ENCODE peak calls at places on chromosomes 2 and 18, in ten cellular contexts. One of them, this sample, is unnamed.

GRCh38 chr2:30979822-30980245 is 158.4 kb downstream of the GALNT14 start:
- DNase-seq in CD8-positive, alpha-beta memory T cell: no peak
- DNase-seq in body of pancreas: no peak
- DNase-seq in right atrium auricular region: no peak
- DNase-seq in ovary: peak; percentile 58
- DNase-seq in neuronal stem cell: no peak
- DNase-seq in PC-9: peak; percentile 85
- DNase-seq in tibial artery: peak; percentile 56
- DNase-seq in left ventricle myocardium inferior: peak; percentile 20
- DNase-seq in Panc1: no peak
- DNase-seq in this sample: peak; percentile 33

GRCh38 chr2:209834767-209835166 is 63.1 kb downstream of the UNC80 start:
- DNase-seq in CD8-positive, alpha-beta memory T cell: no peak
- DNase-seq in body of pancreas: no peak
- DNase-seq in right atrium auricular region: no peak
- DNase-seq in ovary: no peak
- DNase-seq in neuronal stem cell: no peak
- DNase-seq in PC-9: no peak
- DNase-seq in tibial artery: no peak
- DNase-seq in left ventricle myocardium inferior: no peak
- DNase-seq in Panc1: no peak
- DNase-seq in this sample: no peak

GRCh38 chr2:188324067-188324466 is 32.4 kb downstream of the GULP1 start:
- DNase-seq in CD8-positive, alpha-beta memory T cell: no peak
- DNase-seq in body of pancreas: no peak
- DNase-seq in right atrium auricular region: no peak
- DNase-seq in ovary: no peak
- DNase-seq in neuronal stem cell: no peak
- DNase-seq in PC-9: no peak
- DNase-seq in tibial artery: no peak
- DNase-seq in left ventricle myocardium inferior: no peak
- DNase-seq in Panc1: no peak
- DNase-seq in this sample: no peak

GRCh38 chr2:219293736-219294201 is 14.6 kb downstream of the DNAJB2 start:
- DNase-seq in CD8-positive, alpha-beta memory T cell: no peak
- DNase-seq in body of pancreas: no peak
- DNase-seq in right atrium auricular region: no peak
- DNase-seq in ovary: no peak
- DNase-seq in neuronal stem cell: no peak
- DNase-seq in PC-9: no peak
- DNase-seq in tibial artery: no peak
- DNase-seq in left ventricle myocardium inferior: no peak
- DNase-seq in Panc1: no peak
- DNase-seq in this sample: no peak

GRCh38 chr2:2528801-2529200 is 197.7 kb upstream of the MYT1L start:
- DNase-seq in CD8-positive, alpha-beta memory T cell: no peak
- DNase-seq in body of pancreas: no peak
- DNase-seq in right atrium auricular region: no peak
- DNase-seq in ovary: no peak
- DNase-seq in neuronal stem cell: no peak
- DNase-seq in PC-9: no peak
- DNase-seq in tibial artery: no peak
- DNase-seq in left ventricle myocardium inferior: no peak
- DNase-seq in Panc1: no peak
- DNase-seq in this sample: no peak

GRCh38 chr2:202149155-202149762 is 76.2 kb downstream of the KIAA2012 start:
- DNase-seq in CD8-positive, alpha-beta memory T cell: no peak
- DNase-seq in body of pancreas: no peak
- DNase-seq in right atrium auricular region: peak; percentile 62
- DNase-seq in ovary: peak; percentile 81
- DNase-seq in neuronal stem cell: peak; percentile 80
- DNase-seq in PC-9: no peak
- DNase-seq in tibial artery: peak; percentile 56
- DNase-seq in left ventricle myocardium inferior: peak; percentile 38
- DNase-seq in Panc1: no peak
- DNase-seq in this sample: peak; percentile 90

GRCh38 chr2:239555566-239555895 is 154.7 kb upstream of the HDAC4 start:
- DNase-seq in CD8-positive, alpha-beta memory T cell: no peak
- DNase-seq in body of pancreas: no peak
- DNase-seq in right atrium auricular region: no peak
- DNase-seq in ovary: no peak
- DNase-seq in neuronal stem cell: no peak
- DNase-seq in PC-9: no peak
- DNase-seq in tibial artery: no peak
- DNase-seq in left ventricle myocardium inferior: no peak
- DNase-seq in Panc1: no peak
- DNase-seq in this sample: no peak

GRCh38 chr2:12719400-12720104 is 2.8 kb downstream of the TRIB2 start:
- DNase-seq in CD8-positive, alpha-beta memory T cell: no peak
- DNase-seq in body of pancreas: no peak
- DNase-seq in right atrium auricular region: no peak
- DNase-seq in ovary: no peak
- DNase-seq in neuronal stem cell: no peak
- DNase-seq in PC-9: peak; percentile 82
- DNase-seq in tibial artery: no peak
- DNase-seq in left ventricle myocardium inferior: no peak
- DNase-seq in Panc1: no peak
- DNase-seq in this sample: peak; percentile 62

GRCh38 chr2:5322414-5322813 is 369.8 kb upstream of the SOX11 start:
- DNase-seq in CD8-positive, alpha-beta memory T cell: no peak
- DNase-seq in body of pancreas: no peak
- DNase-seq in right atrium auricular region: no peak
- DNase-seq in ovary: no peak
- DNase-seq in neuronal stem cell: no peak
- DNase-seq in PC-9: no peak
- DNase-seq in tibial artery: no peak
- DNase-seq in left ventricle myocardium inferior: no peak
- DNase-seq in Panc1: no peak
- DNase-seq in this sample: no peak

GRCh38 chr2:71907503-71907902 is 240.2 kb downstream of the CYP26B1 start:
- DNase-seq in CD8-positive, alpha-beta memory T cell: no peak
- DNase-seq in body of pancreas: no peak
- DNase-seq in right atrium auricular region: no peak
- DNase-seq in ovary: no peak
- DNase-seq in neuronal stem cell: no peak
- DNase-seq in PC-9: no peak
- DNase-seq in tibial artery: no peak
- DNase-seq in left ventricle myocardium inferior: no peak
- DNase-seq in Panc1: no peak
- DNase-seq in this sample: no peak

GRCh38 chr2:201404699-201405275 is 46.5 kb downstream of the TRAK2 start:
- DNase-seq in CD8-positive, alpha-beta memory T cell: no peak
- DNase-seq in body of pancreas: no peak
- DNase-seq in right atrium auricular region: no peak
- DNase-seq in ovary: no peak
- DNase-seq in neuronal stem cell: no peak
- DNase-seq in PC-9: no peak
- DNase-seq in tibial artery: no peak
- DNase-seq in left ventricle myocardium inferior: no peak
- DNase-seq in Panc1: no peak
- DNase-seq in this sample: no peak

GRCh38 chr2:237154050-237154638 is 68.5 kb downstream of the COPS8 start:
- DNase-seq in CD8-positive, alpha-beta memory T cell: peak; percentile 35
- DNase-seq in body of pancreas: peak; percentile 45
- DNase-seq in right atrium auricular region: no peak
- DNase-seq in ovary: no peak
- DNase-seq in neuronal stem cell: peak; percentile 47
- DNase-seq in PC-9: peak; percentile 52
- DNase-seq in tibial artery: no peak
- DNase-seq in left ventricle myocardium inferior: no peak
- DNase-seq in Panc1: no peak
- DNase-seq in this sample: peak; percentile 52

GRCh38 chr2:18603867-18604572 is 14.7 kb upstream of the NT5C1B start:
- DNase-seq in CD8-positive, alpha-beta memory T cell: no peak
- DNase-seq in body of pancreas: no peak
- DNase-seq in right atrium auricular region: no peak
- DNase-seq in ovary: no peak
- DNase-seq in neuronal stem cell: no peak
- DNase-seq in PC-9: no peak
- DNase-seq in tibial artery: no peak
- DNase-seq in left ventricle myocardium inferior: no peak
- DNase-seq in Panc1: no peak
- DNase-seq in this sample: no peak

DNA sequence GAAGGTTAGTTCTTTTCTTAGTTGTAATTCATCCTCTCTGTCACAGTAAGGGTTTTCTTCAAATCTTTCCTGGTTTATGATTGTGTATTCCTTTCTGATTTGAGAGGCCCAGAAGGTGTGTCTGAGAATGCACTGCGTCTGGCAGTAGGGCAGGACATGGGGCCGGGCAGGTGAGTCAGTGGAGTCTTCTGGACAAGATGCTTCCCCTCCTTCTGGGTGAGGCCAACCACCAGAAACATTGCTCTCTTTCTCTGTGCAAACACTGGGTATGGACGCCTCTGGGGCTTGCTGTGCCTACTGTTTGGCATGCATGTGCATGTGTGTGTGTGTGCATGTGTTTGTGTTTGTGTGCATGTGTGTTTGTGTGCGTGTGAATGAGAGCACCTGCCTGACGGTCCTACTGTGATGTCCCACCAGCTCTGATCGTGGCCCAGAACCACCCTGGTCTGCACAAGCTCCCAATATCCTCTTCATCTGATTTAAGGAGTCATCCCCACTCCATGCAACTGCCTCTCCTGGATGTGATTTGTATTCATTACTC is 93.2 kb upstream of the DLX2 start:
- DNase-seq in CD8-positive, alpha-beta memory T cell: no peak
- DNase-seq in body of pancreas: no peak
- DNase-seq in right atrium auricular region: no peak
- DNase-seq in ovary: no peak
- DNase-seq in neuronal stem cell: no peak
- DNase-seq in PC-9: peak; percentile 47
- DNase-seq in tibial artery: no peak
- DNase-seq in left ventricle myocardium inferior: no peak
- DNase-seq in Panc1: no peak
- DNase-seq in this sample: no peak
- H3K27me3 ChIP-seq in CD8-positive, alpha-beta memory T cell: no peaks in the 10 kb centered on the region
- H3K27me3 ChIP-seq in body of pancreas: no peaks in the 10 kb centered on the region
- H3K27me3 ChIP-seq in right atrium auricular region: no peaks in the 10 kb centered on the region
- H3K27me3 ChIP-seq in ovary: no peaks in the 10 kb centered on the region
- H3K27me3 ChIP-seq in neuronal stem cell: no peaks in the 10 kb centered on the region
- H3K27me3 ChIP-seq in PC-9: no peaks in the 10 kb centered on the region
- H3K27me3 ChIP-seq in tibial artery: no peaks in the 10 kb centered on the region
- H3K27me3 ChIP-seq in left ventricle myocardium inferior: no peaks in the 10 kb centered on the region
- H3K27me3 ChIP-seq in Panc1: no peaks in the 10 kb centered on the region
- H3K27me3 ChIP-seq in this sample: no peaks in the 10 kb centered on the region

GRCh38 chr2:67130526-67131309 is 266.4 kb upstream of the ETAA1 start:
- DNase-seq in CD8-positive, alpha-beta memory T cell: no peak
- DNase-seq in body of pancreas: no peak
- DNase-seq in right atrium auricular region: no peak
- DNase-seq in ovary: no peak
- DNase-seq in neuronal stem cell: no peak
- DNase-seq in PC-9: no peak
- DNase-seq in tibial artery: no peak
- DNase-seq in left ventricle myocardium inferior: no peak
- DNase-seq in Panc1: no peak
- DNase-seq in this sample: peak; percentile 93
- H3K9me3 ChIP-seq in CD8-positive, alpha-beta memory T cell: no peaks in the 10 kb centered on the region
- H3K9me3 ChIP-seq in body of pancreas: no peaks in the 10 kb centered on the region
- H3K9me3 ChIP-seq in right atrium auricular region: no peaks in the 10 kb centered on the region
- H3K9me3 ChIP-seq in ovary: no peaks in the 10 kb centered on the region
- H3K9me3 ChIP-seq in neuronal stem cell: no peaks in the 10 kb centered on the region
- H3K9me3 ChIP-seq in PC-9: no peaks in the 10 kb centered on the region
- H3K9me3 ChIP-seq in tibial artery: no peaks in the 10 kb centered on the region
- H3K9me3 ChIP-seq in left ventricle myocardium inferior: no peaks in the 10 kb centered on the region
- H3K9me3 ChIP-seq in Panc1: no peaks in the 10 kb centered on the region
- H3K9me3 ChIP-seq in this sample: no peaks in the 10 kb centered on the region

GRCh38 chr18:24917767-24918166 is 434.2 kb downstream of the ZNF521 start:
- DNase-seq in CD8-positive, alpha-beta memory T cell: no peak
- DNase-seq in body of pancreas: no peak
- DNase-seq in right atrium auricular region: no peak
- DNase-seq in ovary: peak; percentile 39
- DNase-seq in neuronal stem cell: no peak
- DNase-seq in PC-9: no peak
- DNase-seq in tibial artery: no peak
- DNase-seq in left ventricle myocardium inferior: no peak
- DNase-seq in Panc1: no peak
- DNase-seq in this sample: no peak

GRCh38 chr18:24915547-24915946 is 436.4 kb downstream of the ZNF521 start:
- DNase-seq in CD8-positive, alpha-beta memory T cell: no peak
- DNase-seq in body of pancreas: no peak
- DNase-seq in right atrium auricular region: no peak
- DNase-seq in ovary: no peak
- DNase-seq in neuronal stem cell: no peak
- DNase-seq in PC-9: no peak
- DNase-seq in tibial artery: no peak
- DNase-seq in left ventricle myocardium inferior: no peak
- DNase-seq in Panc1: no peak
- DNase-seq in this sample: peak; percentile 35

GRCh38 chr18:24914685-24915267 is 437.2 kb downstream of the ZNF521 start:
- DNase-seq in CD8-positive, alpha-beta memory T cell: no peak
- DNase-seq in body of pancreas: no peak
- DNase-seq in right atrium auricular region: no peak
- DNase-seq in ovary: no peak
- DNase-seq in neuronal stem cell: no peak
- DNase-seq in PC-9: no peak
- DNase-seq in tibial artery: no peak
- DNase-seq in left ventricle myocardium inferior: no peak
- DNase-seq in Panc1: no peak
- DNase-seq in this sample: no peak

GRCh38 chr18:24919141-24919540 is 432.8 kb downstream of the ZNF521 start:
- DNase-seq in CD8-positive, alpha-beta memory T cell: no peak
- DNase-seq in body of pancreas: no peak
- DNase-seq in right atrium auricular region: no peak
- DNase-seq in ovary: no peak
- DNase-seq in neuronal stem cell: no peak
- DNase-seq in PC-9: no peak
- DNase-seq in tibial artery: no peak
- DNase-seq in left ventricle myocardium inferior: no peak
- DNase-seq in Panc1: no peak
- DNase-seq in this sample: no peak

DNA sequence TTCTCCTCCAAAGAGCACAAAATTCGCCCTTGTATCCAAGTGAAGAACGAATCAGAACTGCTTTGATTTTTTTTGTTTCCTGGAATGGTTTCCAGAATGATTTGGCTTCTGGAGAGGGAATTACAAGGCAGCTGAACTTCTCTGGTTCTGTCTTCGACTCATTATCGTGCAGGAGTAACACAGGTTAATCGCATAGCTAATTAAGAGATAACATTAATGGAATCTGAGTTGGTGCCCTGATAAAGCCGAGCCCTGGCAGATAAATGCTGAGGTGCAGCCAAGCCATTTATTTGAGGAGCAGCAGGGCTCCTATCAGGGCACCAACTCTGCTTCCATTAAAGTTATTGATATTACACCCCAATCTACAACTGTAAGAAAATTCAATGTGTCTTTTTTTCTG is 433.7 kb downstream of the ZNF521 start:
- DNase-seq in CD8-positive, alpha-beta memory T cell: no peak
- DNase-seq in body of pancreas: no peak
- DNase-seq in right atrium auricular region: no peak
- DNase-seq in ovary: no peak
- DNase-seq in neuronal stem cell: no peak
- DNase-seq in PC-9: no peak
- DNase-seq in tibial artery: no peak
- DNase-seq in left ventricle myocardium inferior: no peak
- DNase-seq in Panc1: no peak
- DNase-seq in this sample: no peak
- H3K27me3 ChIP-seq in CD8-positive, alpha-beta memory T cell: no peaks in the 10 kb centered on the region
- H3K27me3 ChIP-seq in body of pancreas: peaks cover 10% of the 10 kb centered on the region
- H3K27me3 ChIP-seq in right atrium auricular region: no peaks in the 10 kb centered on the region
- H3K27me3 ChIP-seq in ovary: no peaks in the 10 kb centered on the region
- H3K27me3 ChIP-seq in neuronal stem cell: no peaks in the 10 kb centered on the region
- H3K27me3 ChIP-seq in PC-9: peaks cover 12% of the 10 kb centered on the region
- H3K27me3 ChIP-seq in tibial artery: no peaks in the 10 kb centered on the region
- H3K27me3 ChIP-seq in left ventricle myocardium inferior: no peaks in the 10 kb centered on the region
- H3K27me3 ChIP-seq in Panc1: no peaks in the 10 kb centered on the region
- H3K27me3 ChIP-seq in this sample: no peaks in the 10 kb centered on the region

GRCh38 chr2:232332940-232333259 is 45.7 kb upstream of the ALPP start:
- DNase-seq in CD8-positive, alpha-beta memory T cell: no peak
- DNase-seq in body of pancreas: no peak
- DNase-seq in right atrium auricular region: no peak
- DNase-seq in ovary: no peak
- DNase-seq in neuronal stem cell: no peak
- DNase-seq in PC-9: no peak
- DNase-seq in tibial artery: no peak
- DNase-seq in left ventricle myocardium inferior: no peak
- DNase-seq in Panc1: no peak
- DNase-seq in this sample: no peak
- H3K9me3 ChIP-seq in CD8-positive, alpha-beta memory T cell: no peaks in the 10 kb centered on the region
- H3K9me3 ChIP-seq in body of pancreas: no peaks in the 10 kb centered on the region
- H3K9me3 ChIP-seq in right atrium auricular region: no peaks in the 10 kb centered on the region
- H3K9me3 ChIP-seq in ovary: no peaks in the 10 kb centered on the region
- H3K9me3 ChIP-seq in neuronal stem cell: no peaks in the 10 kb centered on the region
- H3K9me3 ChIP-seq in PC-9: no peaks in the 10 kb centered on the region
- H3K9me3 ChIP-seq in tibial artery: no peaks in the 10 kb centered on the region
- H3K9me3 ChIP-seq in left ventricle myocardium inferior: no peaks in the 10 kb centered on the region
- H3K9me3 ChIP-seq in Panc1: no peaks in the 10 kb centered on the region
- H3K9me3 ChIP-seq in this sample: no peaks in the 10 kb centered on the region